ENCODE peak calls at places on chromosomes 6 and 20, in seven cellular contexts. T is SK-N-SH, H is HepG2, D is HCT116, I is H1, Y is GM12878, N is K562. Z is an unnamed sample.

GRCh38 chr6:111207141-111207858 is 120.0 kb downstream of the SLC16A10 start:
- DNase-seq in T (no peak), H (no peak), D (no peak), I (no peak), Y (no peak), N (no peak), Z (no peak)

GRCh38 chr6:152771061-152771687 is 20.6 kb downstream of the VIP start:
- DNase-seq in T (no peak), H (no peak), D (no peak), I (no peak), Y (no peak), N (no peak), Z (no peak)

GRCh38 chr6:32920610-32921188 is 20.1 kb downstream of the HLA-DMB start:
- DNase-seq in T (no peak), H (no peak), D (no peak), I (no peak), Y (no peak), N (no peak), Z (no peak)

GRCh38 chr6:125952764-125953501 is 3.6 kb upstream of the HINT3 start:
- DNase-seq in T (peak), H (peak), D (no peak), I (no peak), Y (no peak), N (no peak), Z (peak)

GRCh38 chr6:138162947-138163569 is 1.3 kb downstream of the ARFGEF3 start:
- DNase-seq in T (no peak), H (no peak), D (no peak), I (no peak), Y (no peak), N (no peak), Z (no peak)

GRCh38 chr6:41780623-41781301 is at the start of gene PRICKLE4:
- DNase-seq in T (peak), H (no peak), D (no peak), I (no peak), Y (no peak), N (peak), Z (peak)

GRCh38 chr20:10249048-10249770 is 30.6 kb downstream of the SNAP25 start:
- DNase-seq in T (no peak), H (no peak), D (no peak), I (no peak), Y (no peak), N (no peak), Z (no peak)

GRCh38 chr6:169971171-169971861 is 219.9 kb downstream of the ERMARD start:
- DNase-seq in T (peak), H (no peak), D (no peak), I (no peak), Y (no peak), N (no peak), Z (no peak)

GRCh38 chr6:170441316-170441715 is 111.8 kb downstream of the PSMB1 start:
- DNase-seq in T (no peak), H (no peak), D (no peak), I (no peak), Y (no peak), N (no peak), Z (no peak)

GRCh38 chr6:129785081-129785755 is 75.2 kb upstream of the ARHGAP18 start:
- DNase-seq in T (no peak), H (no peak), D (no peak), I (no peak), Y (no peak), N (no peak), Z (no peak)

GRCh38 chr6:80472276-80472675 is 365.8 kb downstream of the BCKDHB start:
- DNase-seq in T (no peak), H (no peak), D (no peak), I (no peak), Y (no peak), N (no peak), Z (no peak)

GRCh38 chr6:126716012-126716411 is 376.1 kb downstream of the CENPW start:
- DNase-seq in T (no peak), H (no peak), D (no peak), I (no peak), Y (no peak), N (no peak), Z (no peak)

GRCh38 chr20:59124326-59125029 is 39.1 kb upstream of the ZNF831 start:
- DNase-seq in T (no peak), H (no peak), D (no peak), I (no peak), Y (no peak), N (no peak), Z (no peak)

GRCh38 chr6:112016335-112016734 is 37.6 kb upstream of the CCN6 start:
- DNase-seq in T (no peak), H (no peak), D (no peak), I (no peak), Y (no peak), N (no peak), Z (no peak)

GRCh38 chr6:56708810-56709597 is 66.3 kb upstream of the DST start:
- DNase-seq in T (peak), H (peak), D (peak), I (no peak), Y (no peak), N (peak), Z (peak)

GRCh38 chr20:23339986-23340385 is 10.6 kb upstream of the NXT1 start:
- DNase-seq in T (no peak), H (no peak), D (no peak), I (no peak), Y (no peak), N (no peak), Z (no peak)

GRCh38 chr6:36116480-36116879 is 13.8 kb upstream of the MAPK13 start:
- DNase-seq in T (no peak), H (no peak), D (no peak), I (no peak), Y (no peak), N (no peak), Z (no peak)

GRCh38 chr6:150491131-150491795 is 108.4 kb upstream of the PLEKHG1 start:
- DNase-seq in T (no peak), H (no peak), D (peak), I (no peak), Y (peak), N (no peak), Z (no peak)

GRCh38 chr20:51446656-51447055 is 95.9 kb downstream of the NFATC2 start:
- DNase-seq in T (peak), H (peak), D (peak), I (no peak), Y (no peak), N (peak), Z (no peak)

GRCh38 chr6:85390105-85390728 is 59.7 kb upstream of the NT5E start:
- DNase-seq in T (no peak), H (peak), D (no peak), I (no peak), Y (no peak), N (no peak), Z (no peak)

GRCh38 chr20:12729326-12729725 is 279.4 kb upstream of the SPTLC3 start:
- DNase-seq in T (no peak), H (no peak), D (no peak), I (no peak), Y (no peak), N (no peak), Z (no peak)

GRCh38 chr20:57066126-57066900 is 200.1 kb downstream of the BMP7 start:
- DNase-seq in T (no peak), H (no peak), D (no peak), I (no peak), Y (no peak), N (no peak), Z (no peak)

DNA sequence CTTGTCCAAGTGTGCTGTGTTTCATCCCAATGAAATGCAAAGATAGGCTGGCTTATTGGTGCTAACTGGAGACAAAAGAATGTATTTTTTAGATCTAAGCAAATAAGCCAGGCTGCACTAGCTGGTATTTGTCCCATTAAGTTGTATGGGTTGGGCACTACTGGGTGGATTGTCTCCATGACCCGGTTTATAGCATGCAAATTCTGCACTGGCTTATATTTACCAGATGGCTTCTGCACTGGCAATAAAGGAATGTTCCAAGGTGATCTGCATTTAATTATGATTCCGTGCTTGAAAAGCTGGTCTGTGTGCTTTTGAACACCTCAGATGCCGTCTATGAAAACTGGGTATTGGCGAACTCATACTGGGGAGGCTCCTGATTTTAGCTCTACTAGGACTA is 61.4 kb upstream of the MOCS1 start:
- DNase-seq in T (no peak), H (no peak), D (no peak), I (no peak), Y (no peak), N (no peak), Z (no peak)
- TF ChIP-seq JUND in T (no peak), H (no peak), D (no peak), I (no peak), Y (no peak), N (no peak), Z (no peak)

GRCh38 chr20:17771206-17772004 is 71.6 kb downstream of the BANF2 start:
- DNase-seq in T (no peak), H (peak), D (no peak), I (no peak), Y (no peak), N (no peak), Z (peak)
- TF ChIP-seq JUND in T (no peak), H (no peak), D (no peak), I (no peak), Y (no peak), N (no peak), Z (no peak)

GRCh38 chr6:166278579-166279392 is 29.4 kb downstream of the PRR18 start:
- DNase-seq in T (no peak), H (no peak), D (no peak), I (no peak), Y (no peak), N (no peak), Z (no peak)

GRCh38 chr6:166281104-166281503 is 27.1 kb downstream of the PRR18 start:
- DNase-seq in T (no peak), H (no peak), D (no peak), I (no peak), Y (no peak), N (no peak), Z (no peak)

GRCh38 chr6:166284640-166285039 is 23.6 kb downstream of the PRR18 start:
- DNase-seq in T (no peak), H (no peak), D (no peak), I (no peak), Y (no peak), N (no peak), Z (no peak)

GRCh38 chr6:166279393-166279679 is 28.9 kb downstream of the PRR18 start:
- DNase-seq in T (no peak), H (no peak), D (no peak), I (no peak), Y (no peak), N (no peak), Z (no peak)

GRCh38 chr6:166282394-166283032 is 25.7 kb downstream of the PRR18 start:
- DNase-seq in T (no peak), H (no peak), D (no peak), I (no peak), Y (no peak), N (no peak), Z (no peak)
- TF ChIP-seq JUND in T (no peak), H (no peak), D (no peak), I (no peak), Y (no peak), N (no peak), Z (no peak)

GRCh38 chr20:35510946-35511735 is 18.3 kb downstream of the C20orf173 start:
- DNase-seq in T (no peak), H (no peak), D (no peak), I (no peak), Y (no peak), N (no peak), Z (no peak)
- TF ChIP-seq JUND in T (no peak), H (no peak), D (no peak), I (no peak), Y (no peak), N (no peak), Z (no peak)

DNA sequence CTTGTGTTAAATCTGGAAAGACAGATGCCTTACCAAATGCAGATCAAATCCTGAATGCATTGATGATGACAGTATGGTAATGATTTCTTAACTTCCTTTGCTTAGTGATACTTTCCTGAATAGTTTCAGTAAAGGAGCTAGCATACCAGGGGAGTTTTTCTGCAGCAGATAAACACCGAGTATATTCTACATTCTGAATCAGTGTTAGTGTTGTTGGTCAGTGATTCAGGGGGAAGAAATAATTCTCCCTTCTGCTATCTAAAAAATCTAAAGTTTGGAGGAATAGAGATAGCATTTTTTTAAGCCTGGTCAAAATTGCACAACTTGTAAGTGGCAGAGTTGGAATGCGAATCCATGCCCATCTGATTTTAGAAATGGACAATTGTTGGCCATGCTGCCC is 512.2 kb upstream of the MARCKS start:
- DNase-seq in T (no peak), H (no peak), D (no peak), I (no peak), Y (no peak), N (no peak), Z (no peak)
- TF ChIP-seq JUND in T (peak), H (no peak), D (no peak), I (no peak), Y (no peak), N (no peak), Z (no peak)

DNA sequence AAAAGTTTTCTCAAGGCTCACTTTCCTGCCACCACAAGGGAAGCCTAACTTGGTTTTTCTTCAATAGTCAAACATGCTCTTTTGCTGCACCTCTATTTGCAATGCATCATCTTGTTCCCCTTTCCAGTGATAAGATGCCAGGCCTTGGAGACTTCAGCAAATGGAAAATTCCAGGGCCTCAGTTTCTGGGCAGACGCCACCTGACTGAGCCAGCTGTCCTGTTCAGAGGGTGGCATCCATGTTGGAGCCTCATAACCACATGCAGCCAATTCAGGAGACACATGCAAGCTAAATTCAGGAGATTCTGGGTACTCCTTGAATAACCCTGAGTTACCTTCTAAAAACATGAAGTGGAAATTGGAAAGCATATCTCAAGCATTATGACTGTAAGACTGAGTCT is 285.6 kb upstream of the RNF24 start:
- DNase-seq in T (no peak), H (no peak), D (no peak), I (no peak), Y (no peak), N (no peak), Z (no peak)
- TF ChIP-seq JUND in T (no peak), H (no peak), D (no peak), I (no peak), Y (no peak), N (no peak), Z (no peak)

Z was measured in T47D.